ENCODE peak calls at places on chromosomes 16 and 17, in five cellular contexts. One of them, this sample, is unnamed.

GRCh38 chr16:77711775-77712174 is 10.5 kb upstream of the NUDT7 start:
- DNase-seq in AG09319: no peak
- DNase-seq in AG08395: peak; percentile 25
- DNase-seq in activated naive CD8-positive, alpha-beta T cell treated with anti-CD3 and anti-CD28 coated beads, Interleukin-2, amount 50 U/mL, for 24 hours: no peak
- DNase-seq in cortex of kidney: no peak
- DNase-seq in this sample: no peak

GRCh38 chr16:81493755-81494433 is 49.3 kb downstream of the CMIP start:
- DNase-seq in AG08395: peak; percentile 83
- DNase-seq in AG09319: no peak
- DNase-seq in activated naive CD8-positive, alpha-beta T cell treated with anti-CD3 and anti-CD28 coated beads, Interleukin-2, amount 50 U/mL, for 24 hours: peak; percentile 27
- DNase-seq in cortex of kidney: no peak
- DNase-seq in this sample: no peak

GRCh38 chr17:34527908-34528470 is 51.4 kb upstream of the TMEM132E start:
- DNase-seq in AG08395: no peak
- DNase-seq in cortex of kidney: no peak
- DNase-seq in AG09319: no peak
- DNase-seq in activated naive CD8-positive, alpha-beta T cell treated with anti-CD3 and anti-CD28 coated beads, Interleukin-2, amount 50 U/mL, for 24 hours: no peak
- DNase-seq in this sample: no peak

GRCh38 chr17:32490101-32490482 is 3.3 kb downstream of the CDK5R1 start:
- DNase-seq in AG09319: no peak
- DNase-seq in AG08395: no peak
- DNase-seq in cortex of kidney: no peak
- DNase-seq in activated naive CD8-positive, alpha-beta T cell treated with anti-CD3 and anti-CD28 coated beads, Interleukin-2, amount 50 U/mL, for 24 hours: peak; percentile 41
- DNase-seq in this sample: no peak

GRCh38 chr16:3182608-3183444 is 5.2 kb upstream of the OR1F1 start:
- DNase-seq in cortex of kidney: no peak
- DNase-seq in AG08395: peak; percentile 72
- DNase-seq in AG09319: no peak
- DNase-seq in activated naive CD8-positive, alpha-beta T cell treated with anti-CD3 and anti-CD28 coated beads, Interleukin-2, amount 50 U/mL, for 24 hours: peak; percentile 82
- DNase-seq in this sample: no peak

GRCh38 chr16:15948532-15949209 is 745 bp upstream of the ABCC1 start:
- DNase-seq in activated naive CD8-positive, alpha-beta T cell treated with anti-CD3 and anti-CD28 coated beads, Interleukin-2, amount 50 U/mL, for 24 hours: peak; percentile 8
- DNase-seq in AG08395: no peak
- DNase-seq in cortex of kidney: no peak
- DNase-seq in AG09319: no peak
- DNase-seq in this sample: no peak

GRCh38 chr17:69696645-69697044 is 282.1 kb downstream of the MAP2K6 start:
- DNase-seq in AG08395: no peak
- DNase-seq in activated naive CD8-positive, alpha-beta T cell treated with anti-CD3 and anti-CD28 coated beads, Interleukin-2, amount 50 U/mL, for 24 hours: no peak
- DNase-seq in AG09319: no peak
- DNase-seq in cortex of kidney: no peak
- DNase-seq in this sample: no peak

GRCh38 chr17:82657926-82658325 is 9.7 kb upstream of the WDR45B start:
- DNase-seq in activated naive CD8-positive, alpha-beta T cell treated with anti-CD3 and anti-CD28 coated beads, Interleukin-2, amount 50 U/mL, for 24 hours: no peak
- DNase-seq in AG09319: no peak
- DNase-seq in AG08395: no peak
- DNase-seq in cortex of kidney: no peak
- DNase-seq in this sample: no peak

GRCh38 chr16:56606071-56606687 is 2.2 kb upstream of the MT2A start:
- DNase-seq in AG09319: no peak
- DNase-seq in cortex of kidney: no peak
- DNase-seq in activated naive CD8-positive, alpha-beta T cell treated with anti-CD3 and anti-CD28 coated beads, Interleukin-2, amount 50 U/mL, for 24 hours: no peak
- DNase-seq in AG08395: peak; percentile 72
- DNase-seq in this sample: no peak

GRCh38 chr16:56944954-56945839 is 13.3 kb downstream of the HERPUD1 start:
- DNase-seq in AG09319: no peak
- DNase-seq in cortex of kidney: no peak
- DNase-seq in AG08395: no peak
- DNase-seq in activated naive CD8-positive, alpha-beta T cell treated with anti-CD3 and anti-CD28 coated beads, Interleukin-2, amount 50 U/mL, for 24 hours: peak; percentile 52
- DNase-seq in this sample: no peak

GRCh38 chr16:79173101-79173500 is 427.4 kb downstream of the MAF start:
- DNase-seq in activated naive CD8-positive, alpha-beta T cell treated with anti-CD3 and anti-CD28 coated beads, Interleukin-2, amount 50 U/mL, for 24 hours: no peak
- DNase-seq in AG08395: no peak
- DNase-seq in cortex of kidney: no peak
- DNase-seq in AG09319: no peak
- DNase-seq in this sample: no peak

GRCh38 chr16:73311857-73312723 is 264.2 kb upstream of the ZFHX3 start:
- DNase-seq in AG08395: no peak
- DNase-seq in activated naive CD8-positive, alpha-beta T cell treated with anti-CD3 and anti-CD28 coated beads, Interleukin-2, amount 50 U/mL, for 24 hours: no peak
- DNase-seq in AG09319: no peak
- DNase-seq in cortex of kidney: no peak
- DNase-seq in this sample: no peak

GRCh38 chr16:74298104-74298503 is 1.5 kb downstream of the PSMD7 start:
- DNase-seq in activated naive CD8-positive, alpha-beta T cell treated with anti-CD3 and anti-CD28 coated beads, Interleukin-2, amount 50 U/mL, for 24 hours: no peak
- DNase-seq in AG09319: no peak
- DNase-seq in AG08395: no peak
- DNase-seq in cortex of kidney: no peak
- DNase-seq in this sample: no peak

GRCh38 chr16:88376835-88377726 is 5.7 kb upstream of the ZNF469 start:
- DNase-seq in AG09319: no peak
- DNase-seq in activated naive CD8-positive, alpha-beta T cell treated with anti-CD3 and anti-CD28 coated beads, Interleukin-2, amount 50 U/mL, for 24 hours: no peak
- DNase-seq in cortex of kidney: no peak
- DNase-seq in AG08395: peak; percentile 77
- DNase-seq in this sample: no peak

GRCh38 chr17:18028114-18028513 is 10.9 kb downstream of the ATPAF2 start:
- DNase-seq in AG09319: no peak
- DNase-seq in activated naive CD8-positive, alpha-beta T cell treated with anti-CD3 and anti-CD28 coated beads, Interleukin-2, amount 50 U/mL, for 24 hours: no peak
- DNase-seq in cortex of kidney: no peak
- DNase-seq in AG08395: no peak
- DNase-seq in this sample: no peak

GRCh38 chr17:32288600-32288999 is 23.0 kb downstream of the RHBDL3 start:
- DNase-seq in AG08395: no peak
- DNase-seq in cortex of kidney: no peak
- DNase-seq in AG09319: no peak
- DNase-seq in activated naive CD8-positive, alpha-beta T cell treated with anti-CD3 and anti-CD28 coated beads, Interleukin-2, amount 50 U/mL, for 24 hours: no peak
- DNase-seq in this sample: no peak

GRCh38 chr17:47621293-47622178 is 28.2 kb upstream of the KPNB1 start:
- DNase-seq in cortex of kidney: no peak
- DNase-seq in AG08395: peak; percentile 91
- DNase-seq in activated naive CD8-positive, alpha-beta T cell treated with anti-CD3 and anti-CD28 coated beads, Interleukin-2, amount 50 U/mL, for 24 hours: no peak
- DNase-seq in AG09319: peak; percentile 30
- DNase-seq in this sample: no peak

GRCh38 chr17:8326591-8327583 is 12.8 kb upstream of the ODF4 start:
- DNase-seq in AG09319: no peak
- DNase-seq in AG08395: peak; percentile 68
- DNase-seq in cortex of kidney: no peak
- DNase-seq in activated naive CD8-positive, alpha-beta T cell treated with anti-CD3 and anti-CD28 coated beads, Interleukin-2, amount 50 U/mL, for 24 hours: peak; percentile 38
- DNase-seq in this sample: no peak

GRCh38 chr17:77700165-77700881 is 258.2 kb upstream of the TNRC6C start:
- DNase-seq in AG08395: no peak
- DNase-seq in activated naive CD8-positive, alpha-beta T cell treated with anti-CD3 and anti-CD28 coated beads, Interleukin-2, amount 50 U/mL, for 24 hours: no peak
- DNase-seq in AG09319: no peak
- DNase-seq in cortex of kidney: no peak
- DNase-seq in this sample: no peak

GRCh38 chr16:19765860-19766553 is 47.9 kb downstream of the IQCK start:
- DNase-seq in AG09319: no peak
- DNase-seq in activated naive CD8-positive, alpha-beta T cell treated with anti-CD3 and anti-CD28 coated beads, Interleukin-2, amount 50 U/mL, for 24 hours: no peak
- DNase-seq in cortex of kidney: no peak
- DNase-seq in AG08395: no peak
- DNase-seq in this sample: no peak

GRCh38 chr17:28326114-28326513 is 7.1 kb downstream of the TMEM97 start:
- DNase-seq in activated naive CD8-positive, alpha-beta T cell treated with anti-CD3 and anti-CD28 coated beads, Interleukin-2, amount 50 U/mL, for 24 hours: no peak
- DNase-seq in cortex of kidney: no peak
- DNase-seq in AG09319: no peak
- DNase-seq in AG08395: no peak
- DNase-seq in this sample: no peak

GRCh38 chr16:56479469-56479868 is 28.1 kb downstream of the OGFOD1 start:
- DNase-seq in AG09319: no peak
- DNase-seq in activated naive CD8-positive, alpha-beta T cell treated with anti-CD3 and anti-CD28 coated beads, Interleukin-2, amount 50 U/mL, for 24 hours: no peak
- DNase-seq in cortex of kidney: no peak
- DNase-seq in AG08395: no peak
- DNase-seq in this sample: no peak

GRCh38 chr16:11398136-11398535 is 52.9 kb downstream of the RMI2 start:
- DNase-seq in AG08395: no peak
- DNase-seq in activated naive CD8-positive, alpha-beta T cell treated with anti-CD3 and anti-CD28 coated beads, Interleukin-2, amount 50 U/mL, for 24 hours: no peak
- DNase-seq in AG09319: no peak
- DNase-seq in cortex of kidney: no peak
- DNase-seq in this sample: no peak

GRCh38 chr17:17401271-17401781 is 75.5 kb upstream of the MED9 start:
- DNase-seq in cortex of kidney: no peak
- DNase-seq in AG08395: peak; percentile 37
- DNase-seq in activated naive CD8-positive, alpha-beta T cell treated with anti-CD3 and anti-CD28 coated beads, Interleukin-2, amount 50 U/mL, for 24 hours: peak; percentile 20
- DNase-seq in AG09319: no peak
- DNase-seq in this sample: no peak

GRCh38 chr17:75087558-75088453 is at the start of gene SLC16A5:
- DNase-seq in cortex of kidney: no peak
- DNase-seq in activated naive CD8-positive, alpha-beta T cell treated with anti-CD3 and anti-CD28 coated beads, Interleukin-2, amount 50 U/mL, for 24 hours: peak; percentile 47
- DNase-seq in AG09319: peak; percentile 56
- DNase-seq in AG08395: peak; percentile 89
- DNase-seq in this sample: peak; percentile 36

GRCh38 chr16:11128211-11129123 is 127.5 kb downstream of the SOCS1 start:
- DNase-seq in activated naive CD8-positive, alpha-beta T cell treated with anti-CD3 and anti-CD28 coated beads, Interleukin-2, amount 50 U/mL, for 24 hours: no peak
- DNase-seq in AG08395: peak; percentile 45
- DNase-seq in AG09319: peak; percentile 23
- DNase-seq in cortex of kidney: no peak
- DNase-seq in this sample: no peak

GRCh38 chr16:228917-229730 is at the start of gene LUC7L:
- DNase-seq in AG09319: no peak
- DNase-seq in activated naive CD8-positive, alpha-beta T cell treated with anti-CD3 and anti-CD28 coated beads, Interleukin-2, amount 50 U/mL, for 24 hours: peak; percentile 91
- DNase-seq in cortex of kidney: peak; percentile 47
- DNase-seq in AG08395: peak; percentile 93
- DNase-seq in this sample: peak; percentile 83

GRCh38 chr17:67364847-67365761 is 1.3 kb downstream of the PSMD12 start:
- DNase-seq in AG08395: no peak
- DNase-seq in cortex of kidney: no peak
- DNase-seq in AG09319: no peak
- DNase-seq in activated naive CD8-positive, alpha-beta T cell treated with anti-CD3 and anti-CD28 coated beads, Interleukin-2, amount 50 U/mL, for 24 hours: no peak
- DNase-seq in this sample: no peak

GRCh38 chr16:75971334-75971733 is 245.0 kb upstream of the CPHXL start:
- DNase-seq in AG08395: no peak
- DNase-seq in activated naive CD8-positive, alpha-beta T cell treated with anti-CD3 and anti-CD28 coated beads, Interleukin-2, amount 50 U/mL, for 24 hours: no peak
- DNase-seq in cortex of kidney: no peak
- DNase-seq in AG09319: no peak
- DNase-seq in this sample: no peak

GRCh38 chr17:45190503-45191282 is 29.0 kb downstream of the HEXIM2 start:
- DNase-seq in cortex of kidney: no peak
- DNase-seq in AG08395: no peak
- DNase-seq in activated naive CD8-positive, alpha-beta T cell treated with anti-CD3 and anti-CD28 coated beads, Interleukin-2, amount 50 U/mL, for 24 hours: no peak
- DNase-seq in AG09319: no peak
- DNase-seq in this sample: no peak

GRCh38 chr16:54655171-54655590 is 275.5 kb upstream of the IRX5 start:
- DNase-seq in cortex of kidney: no peak
- DNase-seq in AG08395: no peak
- DNase-seq in activated naive CD8-positive, alpha-beta T cell treated with anti-CD3 and anti-CD28 coated beads, Interleukin-2, amount 50 U/mL, for 24 hours: no peak
- DNase-seq in AG09319: no peak
- DNase-seq in this sample: no peak

GRCh38 chr16:86520317-86521210 is 10.2 kb downstream of the FOXF1 start:
- DNase-seq in activated naive CD8-positive, alpha-beta T cell treated with anti-CD3 and anti-CD28 coated beads, Interleukin-2, amount 50 U/mL, for 24 hours: no peak
- DNase-seq in AG09319: no peak
- DNase-seq in cortex of kidney: no peak
- DNase-seq in AG08395: no peak
- DNase-seq in this sample: no peak

GRCh38 chr17:67520282-67520906 is 143.3 kb downstream of the PITPNC1 start:
- DNase-seq in AG09319: peak; percentile 71
- DNase-seq in activated naive CD8-positive, alpha-beta T cell treated with anti-CD3 and anti-CD28 coated beads, Interleukin-2, amount 50 U/mL, for 24 hours: no peak
- DNase-seq in AG08395: peak; percentile 50
- DNase-seq in cortex of kidney: no peak
- DNase-seq in this sample: no peak

GRCh38 chr16:29310852-29311314 is 95.6 kb downstream of the NPIPB11 start:
- DNase-seq in AG09319: no peak
- DNase-seq in AG08395: no peak
- DNase-seq in activated naive CD8-positive, alpha-beta T cell treated with anti-CD3 and anti-CD28 coated beads, Interleukin-2, amount 50 U/mL, for 24 hours: no peak
- DNase-seq in cortex of kidney: no peak
- DNase-seq in this sample: no peak

GRCh38 chr16:1157639-1158455 is 4.9 kb downstream of the CACNA1H start:
- DNase-seq in activated naive CD8-positive, alpha-beta T cell treated with anti-CD3 and anti-CD28 coated beads, Interleukin-2, amount 50 U/mL, for 24 hours: no peak
- DNase-seq in AG08395: no peak
- DNase-seq in cortex of kidney: no peak
- DNase-seq in AG09319: no peak
- DNase-seq in this sample: no peak

GRCh38 chr17:297758-298157 is 54.8 kb downstream of the RPH3AL start:
- DNase-seq in AG08395: no peak
- DNase-seq in activated naive CD8-positive, alpha-beta T cell treated with anti-CD3 and anti-CD28 coated beads, Interleukin-2, amount 50 U/mL, for 24 hours: no peak
- DNase-seq in AG09319: no peak
- DNase-seq in cortex of kidney: no peak
- DNase-seq in this sample: no peak

GRCh38 chr16:14452066-14452465 is 178.0 kb downstream of the PARN start:
- DNase-seq in AG08395: no peak
- DNase-seq in cortex of kidney: no peak
- DNase-seq in AG09319: no peak
- DNase-seq in activated naive CD8-positive, alpha-beta T cell treated with anti-CD3 and anti-CD28 coated beads, Interleukin-2, amount 50 U/mL, for 24 hours: no peak
- DNase-seq in this sample: no peak